ENCODE peak calls at places on chromosome 17, in four cellular contexts. R, S, T and H are unnamed samples.

GRCh38 chr17:75116681-75117080 is 6.9 kb downstream of the ARMC7 start:
- DNase-seq in T (no peak), R (no peak), S (no peak), H (no peak)

GRCh38 chr17:50325906-50326305 is 20.0 kb upstream of the XYLT2 start:
- DNase-seq in T (no peak), R (no peak), S (no peak), H (no peak)

GRCh38 chr17:72143245-72143644 is 22.4 kb downstream of the SOX9 start:
- DNase-seq in S (no peak), R (no peak), T (no peak), H (no peak)

GRCh38 chr17:83155128-83156081 is 76.0 kb downstream of the METRNL start:
- DNase-seq in S (peak), R (peak), T (no peak), H (peak)

GRCh38 chr17:47707056-47707791 is 13.3 kb downstream of the TBKBP1 start:
- DNase-seq in T (no peak), S (no peak), R (no peak), H (no peak)

GRCh38 chr17:43755389-43755875 is 3.2 kb downstream of the SOST start:
- DNase-seq in S (no peak), R (no peak), T (no peak), H (no peak)

GRCh38 chr17:67413399-67413798 is 36.3 kb downstream of the PITPNC1 start:
- DNase-seq in T (no peak), R (no peak), S (no peak), H (no peak)

GRCh38 chr17:58344047-58344790 is 7.8 kb downstream of the SUPT4H1 start:
- DNase-seq in S (peak), R (no peak), T (peak), H (no peak)

GRCh38 chr17:50316016-50316587 is 29.8 kb upstream of the XYLT2 start:
- DNase-seq in R (no peak), T (no peak), S (no peak), H (no peak)

GRCh38 chr17:57597531-57598453 is 147.3 kb downstream of the CCDC182 start:
- DNase-seq in S (no peak), T (peak), R (peak), H (peak)

GRCh38 chr17:81902653-81903414 is 796 bp downstream of the NPB start:
- DNase-seq in R (no peak), S (no peak), T (no peak), H (no peak)

GRCh38 chr17:12789976-12790805 is 893 bp downstream of the ARHGAP44 start:
- DNase-seq in T (peak), S (peak), R (peak), H (no peak)

GRCh38 chr17:4565209-4566141 is 5.1 kb upstream of the GGT6 start:
- DNase-seq in R (peak), S (no peak), T (peak), H (no peak)

GRCh38 chr17:1590031-1590746 is 27.6 kb upstream of the PITPNA start:
- DNase-seq in R (no peak), S (peak), T (peak), H (peak)

GRCh38 chr17:64449545-64449944 is 630 bp downstream of the MILR1 start:
- DNase-seq in S (no peak), T (no peak), R (no peak), H (no peak)

GRCh38 chr17:30290696-30291570 is 811 bp downstream of the BLMH start:
- DNase-seq in R (peak), S (peak), T (peak), H (no peak)

GRCh38 chr17:60493847-60494321 is 32.2 kb downstream of the APPBP2 start:
- DNase-seq in T (no peak), S (no peak), R (no peak), H (no peak)

GRCh38 chr17:21304091-21304490 is 19.6 kb downstream of the MAP2K3 start:
- DNase-seq in S (peak), T (peak), R (no peak), H (no peak)

GRCh38 chr17:55238931-55239297 is 25.8 kb upstream of the HLF start:
- DNase-seq in S (no peak), R (peak), T (no peak), H (no peak)

GRCh38 chr17:29158515-29159275 is 21.5 kb downstream of the MYO18A start:
- DNase-seq in R (no peak), S (no peak), T (no peak), H (no peak)

GRCh38 chr17:81397314-81398169 is 2.3 kb downstream of the BAHCC1 start:
- DNase-seq in R (no peak), T (peak), S (no peak), H (no peak)

DNA sequence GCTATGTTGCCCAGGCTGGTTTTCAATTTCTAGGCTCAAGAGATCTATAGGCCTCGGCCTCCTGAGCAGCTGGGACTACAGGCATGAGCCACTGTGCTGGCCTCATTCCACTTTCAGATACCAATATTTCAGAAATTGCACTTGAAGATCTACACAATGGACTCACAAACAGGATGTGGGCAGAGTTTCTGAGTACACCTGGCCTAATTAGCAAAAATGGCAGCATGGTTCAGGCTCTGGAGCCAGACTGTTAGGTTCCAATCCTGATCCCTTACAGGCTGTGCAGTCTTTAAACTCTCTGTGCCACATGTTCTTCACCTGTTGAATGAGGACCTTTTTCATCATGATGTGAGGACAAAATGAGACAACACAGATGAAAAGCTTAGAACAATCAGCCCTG is 32.2 kb downstream of the RNF157 start:
- DNase-seq in R (no peak), S (no peak), T (no peak), H (no peak)
- TF ChIP-seq CTCF in R (no peak), S (no peak), T (no peak), H (no peak)

GRCh38 chr17:16486373-16487250 is 5.4 kb downstream of the LRRC75A start:
- DNase-seq in S (peak), R (peak), T (peak), H (no peak)
- TF ChIP-seq CTCF in S (no peak), R (peak), T (no peak), H (no peak)

DNA sequence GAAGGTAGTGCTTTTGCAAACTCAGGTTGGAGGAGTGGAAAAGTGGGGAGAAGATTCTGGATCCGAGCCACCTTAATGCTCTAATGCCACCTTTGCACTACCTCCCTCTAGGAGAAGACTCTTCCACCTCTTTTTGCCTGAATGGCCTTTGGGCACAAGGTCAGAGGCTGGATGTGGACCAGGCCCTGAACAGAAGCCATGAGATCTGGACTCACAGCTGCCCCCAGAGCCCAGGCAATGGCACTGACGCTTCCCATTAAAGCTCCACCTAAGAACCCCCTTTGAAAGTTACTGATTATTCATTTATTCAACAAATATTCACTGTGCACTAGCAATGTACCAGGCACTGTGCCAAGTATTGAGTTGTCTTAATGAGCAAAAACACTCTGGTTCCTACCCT is 3.2 kb downstream of the SHBG start:
- DNase-seq in S (no peak), R (no peak), T (no peak), H (no peak)
- TF ChIP-seq CTCF in S (no peak), R (no peak), T (no peak), H (no peak)

GRCh38 chr17:76623271-76624146 is 20.0 kb downstream of the ST6GALNAC1 start:
- DNase-seq in R (peak), T (peak), S (peak), H (peak)
- TF ChIP-seq CTCF in R (peak), T (peak), S (peak), H (peak)

GRCh38 chr17:11389583-11389982 is 148.6 kb downstream of the SHISA6 start:
- DNase-seq in T (no peak), S (no peak), R (no peak), H (no peak)

GRCh38 chr17:11388061-11388460 is 147.0 kb downstream of the SHISA6 start:
- DNase-seq in T (no peak), R (no peak), S (no peak), H (no peak)

GRCh38 chr17:11391134-11391533 is 150.1 kb downstream of the SHISA6 start:
- DNase-seq in T (peak), S (no peak), R (peak), H (no peak)
- TF ChIP-seq CTCF in T (peak), S (no peak), R (peak), H (no peak)